ENCODE peak calls at places on chromosomes 13 and 19, in five cellular contexts. P is H9, Y is endothelial cell, B is ovary, O is BE2C. I is an unnamed sample.

GRCh38 chr13:24692541-24692940 is 12.3 kb downstream of the ATP12A start:
- DNase-seq in O (no peak), P (no peak), Y (no peak), B (no peak), I (peak)

GRCh38 chr13:37869756-37870488 is at the start of gene TRPC4:
- DNase-seq in O (peak), P (peak), B (peak), Y (peak), I (no peak)

GRCh38 chr13:99967498-99967883 is 4.1 kb downstream of the ZIC5 start:
- DNase-seq in Y (no peak), O (no peak), B (no peak), P (no peak), I (no peak)

GRCh38 chr19:41217741-41218140 is 1.3 kb upstream of the AXL start:
- DNase-seq in B (no peak), O (no peak), P (no peak), Y (no peak), I (no peak)

GRCh38 chr13:47004552-47004951 is 107.7 kb upstream of the HTR2A start:
- DNase-seq in Y (no peak), B (no peak), O (no peak), P (no peak), I (no peak)

GRCh38 chr19:29537181-29537580 is 11.4 kb downstream of the VSTM2B start:
- DNase-seq in Y (no peak), B (peak), P (peak), O (no peak), I (peak)

GRCh38 chr19:3442487-3443071 is 37.7 kb downstream of the SMIM24 start:
- DNase-seq in P (no peak), B (no peak), O (no peak), Y (no peak), I (no peak)

GRCh38 chr19:54937926-54938325 is 9.4 kb downstream of the NLRP7 start:
- DNase-seq in P (no peak), B (no peak), O (no peak), Y (no peak), I (no peak)

GRCh38 chr13:77980592-77980991 is 62.0 kb upstream of the EDNRB start:
- DNase-seq in B (no peak), Y (no peak), O (no peak), P (no peak), I (no peak)

GRCh38 chr19:47153266-47153665 is 22.6 kb downstream of the SAE1 start:
- DNase-seq in B (no peak), P (no peak), Y (no peak), O (no peak), I (no peak)

GRCh38 chr19:49588370-49589122 is 2.4 kb upstream of the PRR12 start:
- DNase-seq in O (no peak), P (no peak), B (peak), Y (no peak), I (no peak)

GRCh38 chr13:97600438-97601080 is 166.6 kb downstream of the RAP2A start:
- DNase-seq in P (no peak), Y (no peak), O (no peak), B (no peak), I (no peak)

GRCh38 chr13:22427783-22428182 is 753.0 kb upstream of the SGCG start:
- DNase-seq in P (no peak), O (no peak), Y (no peak), B (no peak), I (no peak)

GRCh38 chr13:34155931-34156607 is 338.1 kb downstream of the RFC3 start:
- DNase-seq in P (no peak), Y (no peak), O (no peak), B (no peak), I (no peak)

GRCh38 chr13:108705031-108705430 is 75.6 kb downstream of the MYO16 start:
- DNase-seq in P (no peak), O (no peak), Y (no peak), B (no peak), I (no peak)

GRCh38 chr19:33678796-33679195 is 57.0 kb downstream of the CHST8 start:
- DNase-seq in B (no peak), Y (no peak), P (no peak), O (no peak), I (no peak)

GRCh38 chr13:21022694-21023325 is 38.6 kb downstream of the LATS2 start:
- DNase-seq in B (peak), Y (no peak), P (no peak), O (no peak), I (no peak)
- TF ChIP-seq CTCF in B (no peak), Y (no peak), P (peak), O (no peak), I (no peak)

GRCh38 chr19:19475845-19476828 is 39.2 kb downstream of the TSSK6 start:
- DNase-seq in Y (no peak), P (peak), B (no peak), O (peak), I (no peak)
- TF ChIP-seq CTCF in Y (no peak), P (peak), B (no peak), O (peak), I (peak)

DNA sequence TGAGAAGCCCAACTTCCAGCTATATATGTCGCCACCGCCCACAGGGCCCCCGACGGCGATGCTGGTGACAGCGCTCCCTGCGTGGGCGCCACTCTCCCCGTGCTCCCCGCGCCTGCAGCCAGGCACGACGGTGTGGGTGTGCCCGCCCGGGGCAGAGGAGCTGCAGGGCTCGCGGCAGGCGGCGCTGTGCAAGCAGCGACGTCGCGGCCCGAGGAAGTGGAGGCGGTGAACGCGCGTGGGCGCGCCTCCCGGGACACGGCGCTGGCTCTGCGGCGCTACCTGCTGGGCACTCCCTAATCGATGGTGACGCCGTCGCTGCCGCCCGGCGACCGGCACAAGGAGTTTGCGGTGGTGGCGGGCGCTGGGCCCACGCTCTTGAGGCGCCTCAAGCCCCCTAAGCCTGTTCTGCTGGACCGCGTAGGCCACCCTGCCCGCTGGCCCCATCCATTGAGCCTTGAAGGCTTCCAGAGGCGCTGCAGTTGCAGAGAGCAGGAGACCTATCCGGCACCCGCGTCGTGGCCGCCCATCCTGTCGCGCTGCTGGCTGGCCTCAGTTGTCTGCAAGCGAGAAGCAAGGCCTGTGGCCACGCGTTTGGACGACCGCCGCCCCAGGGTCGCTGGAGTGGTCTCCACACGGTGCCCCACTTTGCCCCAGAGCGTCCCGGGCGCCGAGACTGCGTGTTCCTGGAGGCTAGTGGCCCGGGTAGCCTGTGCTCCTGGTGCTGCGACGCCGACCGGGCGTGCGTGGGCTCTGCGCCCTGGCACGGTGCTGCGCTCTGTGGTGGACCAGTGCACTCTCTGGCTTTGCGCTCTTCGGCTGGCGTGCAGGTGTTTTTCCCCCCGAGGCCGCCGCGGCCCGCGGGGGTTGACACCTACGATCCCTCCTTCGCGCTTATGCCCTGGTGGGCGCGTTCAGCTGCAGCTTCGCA is 23.1 kb downstream of the LRFN3 start:
- DNase-seq in Y (peak), O (peak), P (peak), B (no peak), I (no peak)
- TF ChIP-seq CTCF in Y (no peak), O (peak), P (peak), B (no peak), I (no peak)

DNA sequence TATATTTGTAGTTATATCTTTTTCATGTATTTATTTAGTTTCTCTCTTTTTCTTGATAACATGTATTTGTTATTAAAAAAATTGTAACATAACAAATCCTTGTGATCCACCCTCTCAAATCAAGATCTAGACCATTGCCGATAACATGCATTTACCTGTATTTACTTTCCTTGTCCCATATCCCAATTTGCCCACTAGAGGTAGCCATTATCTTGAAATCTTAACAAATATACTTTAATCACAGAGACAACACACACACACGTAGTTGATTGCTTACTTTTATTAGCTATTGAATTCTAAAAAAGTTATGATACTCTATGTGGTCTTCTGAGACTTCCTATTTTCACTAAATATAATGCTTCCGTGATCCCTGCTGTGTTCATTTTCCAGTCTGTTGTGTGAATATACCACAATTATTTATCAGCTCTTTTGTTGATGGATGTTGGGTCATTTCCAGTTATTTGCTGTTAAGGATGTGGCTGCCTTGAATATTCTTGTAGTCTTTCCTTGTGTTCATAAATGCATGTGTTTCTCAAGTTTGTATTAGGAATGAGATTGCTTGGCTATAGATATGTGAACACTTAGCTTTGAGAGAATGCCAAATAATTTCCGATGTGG is 31.3 kb upstream of the ZMYM2 start:
- DNase-seq in Y (no peak), B (no peak), O (no peak), P (no peak), I (no peak)
- TF ChIP-seq CTCF in Y (peak), B (no peak), O (peak), P (peak), I (peak)

GRCh38 chr19:12495002-12495802 is 10.6 kb upstream of the ZNF709 start:
- DNase-seq in B (peak), Y (peak), P (peak), O (peak), I (peak)
- TF ChIP-seq CTCF in B (peak), Y (no peak), P (peak), O (peak), I (peak)

DNA sequence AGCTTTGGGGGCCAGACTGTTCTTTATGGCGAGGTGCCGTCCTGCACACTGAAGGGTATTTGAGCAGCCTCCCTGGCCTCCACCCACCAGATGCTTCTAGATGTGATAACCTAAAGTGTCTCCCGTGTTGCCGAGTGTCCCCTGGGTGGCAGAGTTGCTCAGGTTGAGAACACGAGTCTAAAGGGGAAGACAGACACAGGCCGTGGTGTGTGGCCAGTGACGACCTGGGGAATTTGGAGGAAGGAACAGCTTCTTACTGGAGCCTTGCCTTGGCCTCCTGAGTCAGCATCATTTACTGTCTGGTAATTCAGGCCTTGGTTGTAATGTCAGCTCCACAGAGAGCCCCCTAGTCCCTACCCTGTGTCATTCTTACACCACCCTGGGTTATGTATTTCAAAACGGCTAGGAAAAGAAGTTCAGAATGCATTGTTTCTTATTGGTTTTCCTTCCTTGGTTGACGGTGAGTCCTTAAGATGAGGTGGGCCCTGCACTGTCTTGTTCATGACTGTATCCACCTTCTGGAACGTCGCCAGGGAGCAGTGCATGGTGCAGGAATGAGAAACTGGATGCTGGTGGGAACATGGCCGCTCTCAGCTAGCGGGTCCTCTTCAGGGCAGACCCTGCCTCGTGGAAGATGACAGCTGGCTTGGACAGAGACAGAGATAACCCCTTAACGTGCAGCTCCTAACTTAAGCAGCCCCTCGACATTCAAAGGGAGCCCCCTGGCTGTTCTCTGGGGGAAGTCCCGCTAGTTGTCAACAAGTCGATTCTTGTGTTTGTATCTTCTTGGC is 7.1 kb downstream of the SIN3B start:
- DNase-seq in O (no peak), Y (no peak), P (no peak), B (no peak), I (no peak)
- TF ChIP-seq CTCF in O (peak), Y (no peak), P (peak), B (no peak), I (no peak)

GRCh38 chr13:107373551-107373950 is 805.6 kb upstream of the ARGLU1 start:
- DNase-seq in O (peak), Y (no peak), B (no peak), P (peak), I (no peak)
- TF ChIP-seq CTCF in O (peak), Y (peak), B (no peak), P (peak), I (peak)

GRCh38 chr19:16088351-16088984 is 12.2 kb downstream of the TPM4 start:
- DNase-seq in O (no peak), Y (no peak), P (no peak), B (no peak), I (no peak)
- TF ChIP-seq CTCF in O (peak), Y (peak), P (peak), B (no peak), I (no peak)

GRCh38 chr19:548841-549830 is 5.3 kb downstream of the GZMM start:
- DNase-seq in B (no peak), O (no peak), Y (no peak), P (peak), I (no peak)
- TF ChIP-seq CTCF in B (no peak), O (no peak), Y (no peak), P (no peak), I (no peak)

I was measured in ascending aorta.